ENCODE peak calls at places on chromosomes 2 and 18, in seven cellular contexts. X, C, A, T, G, Q and R are unnamed samples.

GRCh38 chr2:47112665-47113435 is 42.3 kb downstream of the STPG4 start:
- DNase-seq in X (no peak), Q (no peak), G (no peak), A (no peak), C (no peak), T (no peak), R (no peak)

GRCh38 chr2:529852-530251 is 147.4 kb downstream of the TMEM18 start:
- DNase-seq in A (no peak), T (no peak), C (no peak), G (no peak), Q (no peak), X (no peak), R (no peak)

GRCh38 chr2:234630676-234631350 is 133.9 kb upstream of the ARL4C start:
- DNase-seq in G (no peak), T (peak; percentile 85), A (no peak), C (no peak), X (no peak), Q (no peak), R (no peak)

GRCh38 chr2:71461304-71461671 is 7.9 kb downstream of the DYSF start:
- DNase-seq in Q (no peak), G (no peak), A (no peak), T (no peak), X (no peak), C (no peak), R (no peak)

GRCh38 chr18:67282796-67283195 is 233.7 kb downstream of the DSEL start:
- DNase-seq in T (no peak), Q (no peak), X (no peak), G (no peak), A (no peak), C (no peak), R (no peak)

GRCh38 chr18:12520442-12520992 is 112.8 kb downstream of the PRELID3A start:
- DNase-seq in T (no peak), C (no peak), Q (no peak), G (no peak), A (no peak), X (no peak), R (no peak)

GRCh38 chr2:172106128-172106961 is 3.6 kb upstream of the DLX2 start:
- DNase-seq in X (peak; percentile 59), Q (no peak), A (peak; percentile 77), G (no peak), C (no peak), T (no peak), R (no peak)

GRCh38 chr2:30368258-30368657 is 78.8 kb upstream of the LCLAT1 start:
- DNase-seq in G (no peak), C (no peak), A (peak; percentile 31), X (no peak), Q (no peak), T (no peak), R (no peak)

GRCh38 chr2:69181806-69182427 is 168.9 kb downstream of the ANTXR1 start:
- DNase-seq in T (no peak), X (no peak), C (no peak), Q (no peak), A (no peak), G (no peak), R (no peak)

GRCh38 chr18:48333563-48333962 is 75.6 kb downstream of the ZBTB7C start:
- DNase-seq in A (no peak), X (no peak), G (no peak), Q (no peak), C (no peak), T (no peak), R (no peak)

GRCh38 chr2:121608367-121608766 is 40.9 kb downstream of the CLASP1 start:
- DNase-seq in X (no peak), G (no peak), T (no peak), Q (no peak), A (no peak), C (no peak), R (no peak)
- TF ChIP-seq POLR2AphosphoS5 in X (no peak), G (no peak), T (no peak), Q (no peak), A (no peak), C (no peak), R (no peak)

DNA sequence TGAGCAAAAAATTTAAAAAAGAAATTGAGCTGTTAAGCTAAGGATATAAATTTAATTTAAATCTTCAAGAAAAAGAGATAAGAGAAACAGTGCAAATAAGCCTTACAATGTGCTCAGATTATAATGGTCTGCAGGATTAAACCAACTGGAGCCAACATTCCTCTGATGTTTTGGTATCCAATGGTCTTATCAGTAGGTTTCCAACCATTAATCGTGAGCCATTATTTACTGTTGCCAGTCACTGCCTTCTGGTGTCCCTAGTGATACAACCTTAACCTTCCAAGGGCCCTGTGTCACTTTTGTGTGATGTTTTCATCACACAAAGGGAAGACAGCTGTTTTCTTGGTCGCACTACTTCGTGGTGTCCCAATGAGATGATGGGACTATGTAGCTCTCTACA is 134.5 kb upstream of the CTAGE1 start:
- DNase-seq in A (no peak), T (no peak), X (no peak), Q (no peak), C (no peak), G (no peak), R (no peak)
- TF ChIP-seq EP300 in A (no peak), T (no peak), X (no peak), Q (no peak), C (no peak), G (no peak), R (no peak)

DNA sequence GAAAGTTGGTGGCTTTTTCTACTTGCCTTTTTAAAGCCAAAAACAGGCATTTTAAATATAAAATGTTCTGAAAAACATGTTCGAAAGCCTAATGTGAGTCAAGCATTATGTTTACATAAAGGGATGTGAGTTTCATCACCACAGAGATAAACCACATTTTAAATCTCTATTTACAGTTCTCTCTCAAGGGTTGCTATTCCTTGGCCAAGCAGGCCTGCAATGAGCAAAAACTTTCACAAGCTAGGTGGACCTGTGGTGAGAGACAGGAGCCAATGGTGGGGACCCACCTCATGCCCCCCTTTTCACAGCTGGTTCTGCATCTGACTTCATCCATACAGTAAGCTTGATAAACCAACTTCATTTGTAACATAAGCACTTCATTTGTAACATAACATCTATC is 65.1 kb downstream of the CUL3 start:
- DNase-seq in T (no peak), Q (peak; percentile 86), X (peak; percentile 12), G (no peak), C (no peak), A (no peak), R (no peak)
- TF ChIP-seq POLR2AphosphoS5 in T (no peak), Q (no peak), X (no peak), G (no peak), C (no peak), A (no peak), R (no peak)

DNA sequence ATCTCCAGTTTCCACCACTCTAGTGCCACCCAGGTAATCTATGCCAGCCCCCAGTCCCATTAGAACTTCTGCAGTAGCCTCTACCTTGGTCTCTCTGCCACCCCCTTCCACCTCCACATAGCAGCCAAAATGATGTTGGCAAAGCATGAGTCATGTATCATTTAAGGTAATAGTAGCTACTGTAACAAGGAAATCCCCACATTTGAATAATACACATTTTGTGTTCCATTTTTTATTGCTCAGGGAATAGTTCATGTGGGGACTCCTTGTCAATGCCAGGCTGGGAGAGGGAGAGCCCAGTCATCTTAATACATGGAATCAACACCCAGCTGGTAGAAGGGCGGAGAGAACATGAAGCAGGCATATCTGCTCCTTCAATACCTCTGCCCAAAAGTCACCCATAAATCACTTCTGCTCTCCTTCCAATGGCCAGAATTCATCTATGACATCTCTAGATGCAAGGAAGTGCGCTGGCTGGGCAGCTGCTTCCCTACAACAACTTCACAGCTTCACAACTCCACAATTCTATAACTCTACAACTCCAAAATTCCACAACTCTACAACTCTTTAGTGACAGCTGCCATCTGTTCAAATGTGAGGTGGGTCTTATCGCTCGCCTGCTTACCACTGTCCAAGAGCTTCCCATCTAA is 70.6 kb upstream of the GLS start:
- DNase-seq in T (no peak), C (no peak), A (no peak), X (no peak), Q (no peak), G (no peak), R (no peak)
- TF ChIP-seq EP300 in T (no peak), C (no peak), A (no peak), X (no peak), Q (no peak), G (no peak), R (no peak)